ENCODE peak calls at places on chromosomes 3 and 15, in nine cellular contexts. One of them, this sample, is unnamed.

GRCh38 chr3:41188291-41188690 is 11.0 kb upstream of the CTNNB1 start:
- DNase-seq in epithelial cell of esophagus: peak; percentile 15
- DNase-seq in osteocyte: no peak
- DNase-seq in NCI-H2081: no peak
- DNase-seq in AG09319: no peak
- DNase-seq in Peyer's patch: no peak
- DNase-seq in GM10248: no peak
- DNase-seq in GM13977: no peak
- DNase-seq in effector memory CD8-positive, alpha-beta T cell: no peak
- DNase-seq in this sample: no peak

GRCh38 chr15:91456921-91457320 is 356.9 kb downstream of the SV2B start:
- DNase-seq in epithelial cell of esophagus: peak; percentile 40
- DNase-seq in Peyer's patch: no peak
- DNase-seq in GM10248: no peak
- DNase-seq in NCI-H2081: no peak
- DNase-seq in GM13977: no peak
- DNase-seq in effector memory CD8-positive, alpha-beta T cell: no peak
- DNase-seq in AG09319: no peak
- DNase-seq in osteocyte: no peak
- DNase-seq in this sample: no peak

GRCh38 chr3:31957106-31957505 is 24.0 kb downstream of the OSBPL10 start:
- DNase-seq in NCI-H2081: no peak
- DNase-seq in osteocyte: no peak
- DNase-seq in effector memory CD8-positive, alpha-beta T cell: no peak
- DNase-seq in epithelial cell of esophagus: no peak
- DNase-seq in GM13977: no peak
- DNase-seq in GM10248: no peak
- DNase-seq in AG09319: no peak
- DNase-seq in Peyer's patch: no peak
- DNase-seq in this sample: no peak

GRCh38 chr3:188656196-188656982 is 502.4 kb downstream of the LPP start:
- DNase-seq in GM13977: no peak
- DNase-seq in epithelial cell of esophagus: peak; percentile 83
- DNase-seq in GM10248: no peak
- DNase-seq in Peyer's patch: no peak
- DNase-seq in NCI-H2081: no peak
- DNase-seq in effector memory CD8-positive, alpha-beta T cell: no peak
- DNase-seq in AG09319: no peak
- DNase-seq in osteocyte: no peak
- DNase-seq in this sample: no peak

GRCh38 chr3:138364356-138365252 is 16.2 kb downstream of the MRAS start:
- DNase-seq in GM13977: no peak
- DNase-seq in Peyer's patch: peak; percentile 43
- DNase-seq in NCI-H2081: no peak
- DNase-seq in AG09319: no peak
- DNase-seq in effector memory CD8-positive, alpha-beta T cell: no peak
- DNase-seq in osteocyte: no peak
- DNase-seq in GM10248: no peak
- DNase-seq in epithelial cell of esophagus: no peak
- DNase-seq in this sample: no peak

GRCh38 chr3:147419062-147419701 is 10.0 kb downstream of the ZIC1 start:
- DNase-seq in GM10248: no peak
- DNase-seq in GM13977: peak; percentile 21
- DNase-seq in epithelial cell of esophagus: no peak
- DNase-seq in AG09319: no peak
- DNase-seq in osteocyte: peak; percentile 93
- DNase-seq in Peyer's patch: no peak
- DNase-seq in NCI-H2081: no peak
- DNase-seq in effector memory CD8-positive, alpha-beta T cell: no peak
- DNase-seq in this sample: no peak

GRCh38 chr15:32943691-32944090 is 225.9 kb downstream of the GREM1 start:
- DNase-seq in NCI-H2081: no peak
- DNase-seq in osteocyte: no peak
- DNase-seq in epithelial cell of esophagus: no peak
- DNase-seq in GM13977: no peak
- DNase-seq in effector memory CD8-positive, alpha-beta T cell: no peak
- DNase-seq in Peyer's patch: no peak
- DNase-seq in GM10248: no peak
- DNase-seq in AG09319: no peak
- DNase-seq in this sample: no peak

GRCh38 chr15:68783226-68784054 is 37.3 kb downstream of the ANP32A start:
- DNase-seq in effector memory CD8-positive, alpha-beta T cell: peak; percentile 49
- DNase-seq in Peyer's patch: peak; percentile 75
- DNase-seq in NCI-H2081: no peak
- DNase-seq in GM13977: peak; percentile 66
- DNase-seq in epithelial cell of esophagus: peak; percentile 54
- DNase-seq in GM10248: peak; percentile 70
- DNase-seq in osteocyte: no peak
- DNase-seq in AG09319: no peak
- DNase-seq in this sample: no peak

GRCh38 chr15:33278816-33279612 is 31.8 kb upstream of the RYR3 start:
- DNase-seq in Peyer's patch: no peak
- DNase-seq in AG09319: peak; percentile 14
- DNase-seq in GM13977: no peak
- DNase-seq in GM10248: no peak
- DNase-seq in epithelial cell of esophagus: peak; percentile 98
- DNase-seq in effector memory CD8-positive, alpha-beta T cell: no peak
- DNase-seq in NCI-H2081: no peak
- DNase-seq in osteocyte: no peak
- DNase-seq in this sample: no peak

GRCh38 chr3:115855911-115856310 is 232.6 kb downstream of the GAP43 start:
- DNase-seq in effector memory CD8-positive, alpha-beta T cell: no peak
- DNase-seq in Peyer's patch: no peak
- DNase-seq in NCI-H2081: no peak
- DNase-seq in epithelial cell of esophagus: peak; percentile 6
- DNase-seq in AG09319: no peak
- DNase-seq in osteocyte: no peak
- DNase-seq in GM10248: no peak
- DNase-seq in GM13977: no peak
- DNase-seq in this sample: no peak

GRCh38 chr3:100982710-100983109 is 10.5 kb downstream of the ABI3BP start:
- DNase-seq in GM13977: no peak
- DNase-seq in NCI-H2081: no peak
- DNase-seq in GM10248: no peak
- DNase-seq in epithelial cell of esophagus: no peak
- DNase-seq in osteocyte: no peak
- DNase-seq in effector memory CD8-positive, alpha-beta T cell: no peak
- DNase-seq in Peyer's patch: no peak
- DNase-seq in AG09319: no peak
- DNase-seq in this sample: no peak

GRCh38 chr3:174431717-174432116 is 427.4 kb upstream of the NAALADL2 start:
- DNase-seq in AG09319: no peak
- DNase-seq in GM10248: no peak
- DNase-seq in effector memory CD8-positive, alpha-beta T cell: no peak
- DNase-seq in osteocyte: no peak
- DNase-seq in GM13977: no peak
- DNase-seq in NCI-H2081: no peak
- DNase-seq in Peyer's patch: no peak
- DNase-seq in epithelial cell of esophagus: peak; percentile 87
- DNase-seq in this sample: no peak

GRCh38 chr3:16463119-16463518 is 50.4 kb downstream of the RFTN1 start:
- DNase-seq in NCI-H2081: no peak
- DNase-seq in epithelial cell of esophagus: no peak
- DNase-seq in osteocyte: no peak
- DNase-seq in AG09319: no peak
- DNase-seq in Peyer's patch: no peak
- DNase-seq in effector memory CD8-positive, alpha-beta T cell: no peak
- DNase-seq in GM10248: no peak
- DNase-seq in GM13977: no peak
- DNase-seq in this sample: no peak